ENCODE peak calls at places on chromosomes 11 and 22, in five cellular contexts. M is HEK293T; T is heart left ventricle; N is activated CD4-positive, alpha-beta T cell treated with anti-CD3 and anti-CD28 coated beads, Interleukin-2, amount 10 ng/mL, durations not matched to agents 7 days and 5 days; U is breast epithelium. B is an unnamed sample.

GRCh38 chr11:30406978-30407762 is 84.3 kb downstream of the ARL14EP start:
- DNase-seq in T (peak), M (no peak), U (no peak), N (no peak), B (no peak)

GRCh38 chr11:60987577-60988277 is 16.2 kb downstream of the CD6 start:
- DNase-seq in M (no peak), T (no peak), U (no peak), N (peak), B (no peak)

GRCh38 chr11:125873881-125874555 is 13.4 kb upstream of the HYLS1 start:
- DNase-seq in M (no peak), U (no peak), N (no peak), T (no peak), B (no peak)

GRCh38 chr22:30178180-30179126 is 68.1 kb downstream of the LIF start:
- DNase-seq in M (no peak), N (peak), T (no peak), U (no peak), B (no peak)

GRCh38 chr11:131511794-131512193 is 141.4 kb downstream of the NTM start:
- DNase-seq in U (no peak), T (no peak), M (peak), N (no peak), B (no peak)

GRCh38 chr11:92932023-92932422 is 37.4 kb upstream of the MTNR1B start:
- DNase-seq in T (no peak), U (no peak), N (no peak), M (no peak), B (no peak)

GRCh38 chr11:105609832-105610781 is at the start of gene GRIA4:
- DNase-seq in N (no peak), T (peak), U (peak), M (no peak), B (no peak)

GRCh38 chr11:8584096-8584495 is 9.9 kb downstream of the STK33 start:
- DNase-seq in U (no peak), M (no peak), N (no peak), T (no peak), B (no peak)

GRCh38 chr22:48373626-48374173 is 1454.0 kb downstream of the BRD1 start:
- DNase-seq in M (no peak), U (no peak), T (no peak), N (no peak), B (no peak)

GRCh38 chr22:36636916-36637315 is 66.6 kb downstream of the CACNG2 start:
- DNase-seq in N (no peak), M (no peak), T (no peak), U (no peak), B (no peak)

GRCh38 chr11:57940044-57940781 is 83.5 kb upstream of the OR9Q1 start:
- DNase-seq in U (no peak), M (no peak), N (no peak), T (no peak), B (no peak)

GRCh38 chr11:848380-848931 is 5.8 kb downstream of the TSPAN4 start:
- DNase-seq in U (no peak), T (no peak), M (peak), N (peak), B (no peak)

GRCh38 chr22:41976070-41976901 is 7.0 kb downstream of the SEPTIN3 start:
- DNase-seq in T (no peak), N (peak), U (no peak), M (peak), B (no peak)

GRCh38 chr22:40419718-40420117 is 49.3 kb downstream of the SGSM3 start:
- DNase-seq in N (no peak), M (no peak), U (no peak), T (no peak), B (no peak)

GRCh38 chr22:22751043-22751603 is 106.7 kb downstream of the GGTLC2 start:
- DNase-seq in N (no peak), U (peak), M (no peak), T (no peak), B (no peak)

GRCh38 chr11:35031869-35032268 is 107.1 kb upstream of the CD44 start:
- DNase-seq in N (no peak), M (no peak), T (no peak), U (no peak), B (no peak)

GRCh38 chr22:50326959-50327710 is at the start of gene DENND6B:
- DNase-seq in N (peak), U (peak), M (peak), T (peak), B (no peak)

B was measured in omental fat pad.